ENCODE peak calls at places on chromosome 15, in five cellular contexts. Z is K562, Y is GM12878, S is trophoblast cell, K is astrocyte. D is an unnamed sample.

GRCh38 chr15:91308209-91308608 is 208.2 kb downstream of the SV2B start:
- DNase-seq in Z (no peak), Y (no peak), S (no peak), K (no peak), D (no peak)

GRCh38 chr15:51240066-51240465 is 98.3 kb downstream of the CYP19A1 start:
- DNase-seq in Z (no peak), Y (no peak), S (no peak), K (no peak), D (no peak)

GRCh38 chr15:73575636-73576247 is 57.4 kb downstream of the NPTN start:
- DNase-seq in Z (no peak), Y (no peak), S (no peak), K (peak), D (no peak)

GRCh38 chr15:101578443-101578894 is 73.7 kb downstream of the TM2D3 start:
- DNase-seq in Z (peak), Y (no peak), S (no peak), K (no peak), D (peak)

GRCh38 chr15:60421544-60421943 is 23.8 kb upstream of the ANXA2 start:
- DNase-seq in Z (no peak), Y (no peak), S (no peak), K (peak), D (peak)

GRCh38 chr15:50234764-50235163 is 30.8 kb downstream of the HDC start:
- DNase-seq in Z (no peak), Y (no peak), S (no peak), K (no peak), D (no peak)

GRCh38 chr15:88913017-88913849 is at the start of gene MFGE8:
- DNase-seq in Z (peak), Y (no peak), S (peak), K (peak), D (peak)

GRCh38 chr15:90774731-90775521 is 57.8 kb downstream of the BLM start:
- DNase-seq in Z (no peak), Y (no peak), S (peak), K (peak), D (peak)

GRCh38 chr15:27408428-27408827 is 437.4 kb downstream of the GABRG3 start:
- DNase-seq in Z (no peak), Y (no peak), S (no peak), K (no peak), D (no peak)

GRCh38 chr15:34297059-34297458 is 40.5 kb downstream of the SLC12A6 start:
- DNase-seq in Z (no peak), Y (no peak), S (no peak), K (peak), D (peak)

GRCh38 chr15:38593523-38593922 is 28.9 kb upstream of the RASGRP1 start:
- DNase-seq in Z (peak), Y (no peak), S (peak), K (no peak), D (peak)

GRCh38 chr15:78934063-78935023 is 10.5 kb downstream of the CTSH start:
- DNase-seq in Z (no peak), Y (no peak), S (no peak), K (peak), D (no peak)

DNA sequence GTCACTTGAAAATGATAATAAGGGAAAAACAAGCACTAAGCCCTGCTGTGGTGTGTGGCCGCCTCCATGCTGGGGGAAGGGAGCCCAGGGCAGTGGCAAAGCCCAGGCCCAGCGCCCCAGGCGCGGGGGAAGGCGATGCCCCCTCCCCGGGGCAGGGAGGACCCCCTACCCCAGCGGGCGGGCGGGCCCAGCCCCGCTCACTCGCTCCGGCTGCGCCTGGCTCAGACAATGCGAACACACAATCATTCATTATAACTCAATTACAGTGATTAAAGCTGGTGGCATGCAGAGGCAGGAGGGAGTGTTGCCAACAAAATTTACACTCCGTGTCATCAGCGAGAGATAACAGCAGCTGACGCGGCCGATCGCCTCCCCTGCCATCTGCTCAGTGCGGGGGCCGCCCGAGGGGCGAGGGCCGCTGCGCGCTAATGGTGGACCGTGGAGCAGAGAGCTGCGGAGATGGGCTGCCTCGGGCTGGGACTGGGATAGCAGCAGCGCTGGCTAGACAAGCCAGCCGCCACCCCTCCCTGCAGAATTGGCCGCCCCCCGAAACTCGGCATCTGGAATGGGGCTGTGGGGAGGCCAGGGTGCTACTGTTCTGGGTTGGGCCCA is 64.1 kb downstream of the TLE3 start:
- DNase-seq in Z (no peak), Y (no peak), S (peak), K (peak), D (no peak)
- H2AFZ ChIP-seq in Z (no peak), Y (no peak), S (no peak), K (no peak), D (no peak)

GRCh38 chr15:41942886-41943285 is 29.5 kb downstream of the EHD4 start:
- DNase-seq in Z (no peak), Y (no peak), S (no peak), K (no peak), D (no peak)

GRCh38 chr15:41943543-41944312 is 28.6 kb downstream of the EHD4 start:
- DNase-seq in Z (no peak), Y (no peak), S (no peak), K (no peak), D (no peak)

GRCh38 chr15:41945701-41946100 is 26.7 kb downstream of the EHD4 start:
- DNase-seq in Z (no peak), Y (no peak), S (no peak), K (no peak), D (no peak)

GRCh38 chr15:41945221-41945620 is 27.1 kb downstream of the EHD4 start:
- DNase-seq in Z (no peak), Y (no peak), S (no peak), K (no peak), D (no peak)

GRCh38 chr15:41944313-41944940 is 27.9 kb downstream of the EHD4 start:
- DNase-seq in Z (no peak), Y (no peak), S (peak), K (peak), D (peak)
- H2AFZ ChIP-seq in Z (no peak), Y (no peak), S (no peak), K (no peak), D (no peak)

GRCh38 chr15:69415381-69415780 is 1.2 kb downstream of the KIF23 start:
- DNase-seq in Z (no peak), Y (no peak), S (no peak), K (peak), D (no peak)

GRCh38 chr15:69412274-69412673 is 1.9 kb upstream of the KIF23 start:
- DNase-seq in Z (no peak), Y (no peak), S (no peak), K (no peak), D (no peak)

GRCh38 chr15:69412701-69413100 is 1.4 kb upstream of the KIF23 start:
- DNase-seq in Z (no peak), Y (no peak), S (peak), K (no peak), D (no peak)

GRCh38 chr15:69413822-69414701 is at the start of gene KIF23:
- DNase-seq in Z (peak), Y (peak), S (peak), K (peak), D (peak)

GRCh38 chr15:69414702-69415161 is 583 bp downstream of the KIF23 start:
- DNase-seq in Z (peak), Y (no peak), S (peak), K (peak), D (peak)
- H2AFZ ChIP-seq in Z (peak), Y (peak), S (peak), K (peak), D (peak)

DNA sequence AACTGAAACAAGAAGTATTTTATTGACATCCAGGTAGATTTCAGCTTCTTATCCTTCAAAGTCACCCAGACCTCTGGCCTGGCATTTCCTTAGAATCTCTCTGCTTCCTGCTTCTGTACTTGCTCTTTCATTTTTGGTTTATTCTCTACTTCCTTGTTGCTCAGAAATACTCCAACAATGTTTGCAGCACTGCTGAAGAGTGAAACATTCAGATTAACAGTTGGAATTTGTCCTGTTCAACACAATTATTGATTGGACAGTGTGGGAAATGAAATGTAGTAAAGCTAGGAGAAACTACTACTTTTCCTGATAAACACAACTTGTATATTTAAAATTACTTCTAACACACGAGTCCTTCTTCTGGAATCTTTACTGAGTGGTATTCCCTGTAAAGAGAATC is 81.0 kb upstream of the MEIS2 start:
- DNase-seq in Z (no peak), Y (no peak), S (no peak), K (no peak), D (no peak)
- H2AFZ ChIP-seq in Z (no peak), Y (no peak), S (no peak), K (no peak), D (peak)

GRCh38 chr15:40310993-40311392 is 3.3 kb upstream of the PLCB2 start:
- DNase-seq in Z (no peak), Y (no peak), S (no peak), K (no peak), D (no peak)

GRCh38 chr15:40307421-40308165 is at the start of gene PLCB2:
- DNase-seq in Z (peak), Y (peak), S (no peak), K (no peak), D (no peak)

GRCh38 chr15:40308844-40309189 is 1.1 kb upstream of the PLCB2 start:
- DNase-seq in Z (peak), Y (no peak), S (no peak), K (no peak), D (no peak)

GRCh38 chr15:40310001-40310959 is 2.5 kb upstream of the PLCB2 start:
- DNase-seq in Z (peak), Y (peak), S (no peak), K (no peak), D (peak)

DNA sequence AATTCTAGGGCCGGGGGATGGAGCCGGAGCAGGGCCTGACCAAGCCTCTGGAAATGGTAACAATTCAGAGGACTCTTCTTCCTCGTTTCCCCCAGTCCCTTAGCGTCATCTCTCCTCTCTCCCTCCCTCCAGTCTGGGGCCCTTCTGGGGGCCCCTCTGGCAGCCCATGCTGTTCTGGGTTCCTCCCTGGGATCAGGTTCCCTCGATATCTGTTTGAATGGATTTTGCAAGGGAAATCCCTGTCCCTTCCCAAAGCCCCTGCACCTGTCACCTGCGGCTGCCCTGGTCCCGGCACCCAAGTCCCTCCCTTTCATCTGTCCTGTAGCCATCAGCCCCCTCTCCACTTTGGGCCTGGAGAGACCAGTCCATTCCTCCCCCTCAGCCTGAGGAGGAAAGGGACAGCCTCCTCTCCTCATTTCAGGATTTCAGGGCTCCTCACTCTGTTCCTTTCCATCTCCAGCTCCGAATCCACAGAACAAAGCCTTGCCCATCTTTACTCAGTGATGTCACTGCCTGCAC is 1.7 kb upstream of the PLCB2 start:
- DNase-seq in Z (no peak), Y (no peak), S (no peak), K (no peak), D (no peak)
- H2AFZ ChIP-seq in Z (peak), Y (no peak), S (no peak), K (no peak), D (no peak)

DNA sequence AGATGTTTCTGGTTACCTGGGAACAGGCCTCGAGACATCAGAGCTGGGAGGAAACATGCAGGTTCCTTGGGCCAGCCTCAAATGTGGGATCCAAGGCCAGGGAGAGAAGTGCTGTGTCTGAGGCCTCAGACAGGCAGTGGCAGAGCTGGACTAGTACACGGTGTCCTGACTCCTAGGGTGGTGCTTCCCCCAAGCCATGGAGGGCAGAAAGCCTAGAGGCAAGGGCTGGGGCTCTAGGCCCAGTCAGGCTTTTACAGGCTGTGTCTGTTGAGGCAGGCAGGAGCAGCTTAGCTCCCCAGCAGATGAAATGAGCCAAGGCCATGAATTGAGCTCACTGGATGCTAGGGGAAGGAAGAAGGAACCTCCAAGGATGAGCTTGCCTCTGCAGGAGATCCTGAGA is 57.6 kb downstream of the ITGA11 start:
- DNase-seq in Z (no peak), Y (no peak), S (no peak), K (no peak), D (no peak)
- H2AFZ ChIP-seq in Z (no peak), Y (no peak), S (no peak), K (no peak), D (no peak)

GRCh38 chr15:57439128-57440030 is 63.1 kb downstream of the CGNL1 start:
- DNase-seq in Z (no peak), Y (no peak), S (no peak), K (no peak), D (no peak)
- H2AFZ ChIP-seq in Z (no peak), Y (no peak), S (no peak), K (no peak), D (no peak)

DNA sequence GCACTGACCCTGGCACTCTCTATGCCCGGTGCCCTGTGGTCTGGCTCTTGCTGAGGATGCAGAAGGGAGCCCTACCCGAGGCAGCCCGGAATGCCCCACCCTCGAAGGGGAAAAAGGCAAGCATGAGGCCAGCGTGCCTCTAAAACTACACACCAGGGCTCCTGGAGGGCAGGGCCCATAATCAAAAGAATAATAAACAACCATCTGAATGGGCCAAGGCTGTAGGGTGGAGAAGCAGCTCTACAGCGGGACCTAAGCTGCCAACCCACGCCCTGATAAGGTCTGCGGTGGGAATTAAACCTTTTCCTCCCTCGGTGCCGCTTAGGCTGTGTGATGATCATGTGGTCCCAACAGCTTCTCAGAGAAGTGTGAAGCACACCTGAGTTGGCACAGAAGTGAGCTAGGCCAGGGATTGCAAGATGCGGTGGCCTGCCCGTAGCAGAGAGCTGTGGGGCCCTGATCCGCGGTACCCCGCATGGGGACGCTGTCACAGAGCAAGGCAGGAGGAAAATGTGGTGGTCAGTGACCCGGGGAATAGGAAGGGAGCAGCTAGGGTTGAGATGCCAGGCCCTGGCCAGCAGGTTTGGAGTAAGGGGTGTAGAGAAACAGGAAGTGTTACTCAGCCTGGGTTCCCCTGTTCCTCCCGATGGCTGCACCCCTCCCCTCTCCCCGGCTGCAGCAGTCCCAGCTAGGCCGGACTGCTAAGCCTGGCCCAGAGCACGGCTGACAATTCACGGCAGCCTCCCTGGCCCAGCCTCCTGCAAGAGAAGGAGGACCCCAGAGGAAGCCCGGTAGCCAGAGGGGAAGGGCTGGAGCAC is 1.1 kb upstream of the C15orf62 start:
- DNase-seq in Z (no peak), Y (no peak), S (no peak), K (no peak), D (no peak)
- H2AFZ ChIP-seq in Z (no peak), Y (no peak), S (no peak), K (peak), D (peak)

GRCh38 chr15:62797171-62797570 is 245.4 kb upstream of the TPM1 start:
- DNase-seq in Z (no peak), Y (no peak), S (no peak), K (no peak), D (no peak)
- H2AFZ ChIP-seq in Z (no peak), Y (no peak), S (peak), K (no peak), D (no peak)

D was measured in PC-3.